ENCODE peak calls at places on chromosomes 16 and 17, in seven cellular contexts. E, J, B, M, P, C and S are unnamed samples.

GRCh38 chr16:4180511-4180910 is 61.4 kb downstream of the SRL start:
- DNase-seq in E (no peak), B (no peak), M (no peak), C (no peak), P (no peak), J (no peak), S (no peak)

GRCh38 chr17:56933868-56934267 is 20.0 kb upstream of the TRIM25 start:
- DNase-seq in B (no peak), C (no peak), E (no peak), M (no peak), J (no peak), P (no peak), S (no peak)

GRCh38 chr17:15884731-15885130 is 60.2 kb upstream of the ADORA2B start:
- DNase-seq in E (no peak), B (no peak), P (no peak), J (no peak), C (no peak), M (no peak), S (no peak)

GRCh38 chr16:29806096-29806579 is at the start of gene MAZ:
- DNase-seq in J (no peak), C (no peak), B (peak; percentile 79), P (no peak), M (peak; percentile 70), E (no peak), S (no peak)

GRCh38 chr17:62778990-62779681 is 29.0 kb downstream of the MARCHF10 start:
- DNase-seq in P (no peak), E (peak; percentile 88), M (peak; percentile 14), B (no peak), J (peak; percentile 69), C (no peak), S (no peak)

GRCh38 chr16:854808-855410 is 54.4 kb upstream of the GNG13 start:
- DNase-seq in B (no peak), P (no peak), C (no peak), M (no peak), J (no peak), E (no peak), S (no peak)

GRCh38 chr16:71769222-71769621 is 39.4 kb downstream of the AP1G1 start:
- DNase-seq in E (no peak), B (no peak), J (no peak), C (no peak), P (no peak), M (no peak), S (no peak)

GRCh38 chr17:13931752-13932477 is 137.4 kb upstream of the COX10 start:
- DNase-seq in P (no peak), M (no peak), J (no peak), B (peak; percentile 5), C (no peak), E (no peak), S (no peak)

GRCh38 chr16:14007460-14007859 is 63.7 kb upstream of the MRTFB start:
- DNase-seq in P (no peak), B (no peak), C (no peak), M (no peak), E (no peak), J (peak; percentile 77), S (no peak)

GRCh38 chr17:77372444-77373297 is 231.9 kb downstream of the SEC14L1 start:
- DNase-seq in B (peak; percentile 68), C (peak; percentile 63), E (no peak), M (peak; percentile 43), P (peak; percentile 54), J (no peak), S (no peak)

GRCh38 chr17:10875984-10876555 is 38.2 kb upstream of the PIRT start:
- DNase-seq in J (no peak), C (peak; percentile 9), P (no peak), B (peak; percentile 48), E (peak; percentile 38), M (no peak), S (no peak)

GRCh38 chr17:606501-607243 is 108.0 kb downstream of the VPS53 start:
- DNase-seq in P (no peak), J (no peak), B (no peak), M (no peak), C (no peak), E (no peak), S (no peak)

GRCh38 chr16:20735504-20735903 is 6.1 kb downstream of the THUMPD1 start:
- DNase-seq in P (no peak), C (no peak), E (no peak), B (no peak), J (no peak), M (no peak), S (no peak)

GRCh38 chr17:54117452-54117851 is 294.7 kb downstream of the KIF2B start:
- DNase-seq in J (no peak), P (no peak), C (no peak), B (no peak), M (no peak), E (no peak), S (no peak)

GRCh38 chr17:31313982-31314787 is at the start of gene EVI2B:
- DNase-seq in P (peak; percentile 54), E (no peak), B (no peak), C (no peak), J (no peak), M (no peak), S (no peak)

GRCh38 chr17:78970834-78971763 is 8.6 kb downstream of the LGALS3BP start:
- DNase-seq in E (peak; percentile 79), B (peak; percentile 83), J (no peak), P (peak; percentile 35), C (peak; percentile 84), M (peak; percentile 43), S (peak; percentile 59)

GRCh38 chr16:9033125-9033830 is 58.2 kb upstream of the HAPSTR1 start:
- DNase-seq in P (no peak), J (no peak), B (peak; percentile 19), E (peak; percentile 74), C (peak; percentile 21), M (no peak), S (peak; percentile 2)

GRCh38 chr16:30985401-30986128 is 558 bp downstream of the HSD3B7 start:
- DNase-seq in P (no peak), B (no peak), C (peak; percentile 64), M (no peak), J (peak; percentile 19), E (peak; percentile 79), S (no peak)

GRCh38 chr16:64545769-64546168 is 576.1 kb downstream of the CDH11 start:
- DNase-seq in P (no peak), M (no peak), E (no peak), B (no peak), J (no peak), C (no peak), S (no peak)

GRCh38 chr16:56617212-56618085 is 8.1 kb upstream of the MT1E start:
- DNase-seq in C (no peak), B (peak; percentile 46), M (no peak), E (no peak), J (no peak), P (no peak), S (no peak)

GRCh38 chr16:69589434-69590269 is 23.9 kb downstream of the NFAT5 start:
- DNase-seq in P (no peak), J (no peak), E (no peak), M (no peak), C (no peak), B (no peak), S (no peak)